ENCODE peak calls at places on chromosomes 2 and 18, in four cellular contexts. Y, Z, S and W are unnamed samples.

GRCh38 chr2:235851841-235852527 is 316.2 kb downstream of the GBX2 start:
- DNase-seq in Y (no peak), S (peak; percentile 28), Z (no peak), W (no peak)

GRCh38 chr2:89833116-89833779 is 1141.8 kb downstream of the RPIA start:
- DNase-seq in Z (no peak), Y (no peak), S (peak; percentile 6), W (no peak)

GRCh38 chr18:70200286-70200685 is 5.2 kb downstream of the RTTN start:
- DNase-seq in S (no peak), Y (no peak), Z (no peak), W (no peak)

GRCh38 chr2:109279243-109279860 is 150.3 kb downstream of the SH3RF3 start:
- DNase-seq in Z (peak; percentile 80), S (peak; percentile 47), Y (peak; percentile 46), W (peak; percentile 8)

GRCh38 chr18:28338316-28338715 is 161.4 kb upstream of the CDH2 start:
- DNase-seq in S (no peak), Z (no peak), Y (no peak), W (no peak)

GRCh38 chr2:219161097-219161496 is 482 bp upstream of the NHEJ1 start:
- DNase-seq in S (no peak), Z (no peak), Y (no peak), W (no peak)

GRCh38 chr18:49678440-49678839 is 116.6 kb downstream of the LIPG start:
- DNase-seq in Y (no peak), S (no peak), Z (no peak), W (no peak)

GRCh38 chr2:71997843-71998242 is 149.8 kb downstream of the CYP26B1 start:
- DNase-seq in Z (no peak), S (no peak), Y (no peak), W (no peak)

GRCh38 chr2:56244911-56245530 is 61.2 kb downstream of the CCDC85A start:
- DNase-seq in Y (peak; percentile 60), S (no peak), Z (peak; percentile 34), W (no peak)

GRCh38 chr2:197838036-197838435 is 33.6 kb downstream of the PLCL1 start:
- DNase-seq in Y (peak; percentile 26), S (no peak), Z (peak; percentile 64), W (no peak)

GRCh38 chr2:795245-796041 is 118.2 kb upstream of the TMEM18 start:
- DNase-seq in Y (no peak), S (no peak), Z (no peak), W (no peak)

GRCh38 chr18:70523035-70523797 is 234.4 kb downstream of the SOCS6 start:
- DNase-seq in Y (no peak), S (no peak), Z (no peak), W (no peak)

GRCh38 chr18:46946656-46947282 is 29.4 kb downstream of the KATNAL2 start:
- DNase-seq in S (peak; percentile 98), Z (peak; percentile 79), Y (peak; percentile 84), W (peak; percentile 81)

GRCh38 chr18:67417864-67418523 is 98.5 kb downstream of the DSEL start:
- DNase-seq in S (no peak), Z (peak; percentile 87), Y (peak; percentile 37), W (no peak)

GRCh38 chr2:118059919-118060478 is 28.3 kb upstream of the INSIG2 start:
- DNase-seq in S (no peak), Z (peak; percentile 79), Y (peak; percentile 100), W (no peak)

GRCh38 chr2:14756981-14757657 is 124.6 kb downstream of the LRATD1 start:
- DNase-seq in Z (peak; percentile 81), S (no peak), Y (peak; percentile 98), W (no peak)

GRCh38 chr2:105487142-105488069 is 88.6 kb upstream of the FHL2 start:
- DNase-seq in Y (peak; percentile 97), S (no peak), Z (peak; percentile 89), W (no peak)

GRCh38 chr2:187499941-187500532 is 52.0 kb upstream of the CALCRL start:
- DNase-seq in Z (peak; percentile 70), Y (peak; percentile 19), S (peak; percentile 78), W (peak; percentile 43)

GRCh38 chr2:177710003-177710411 is 317.4 kb downstream of the AGPS start:
- DNase-seq in Y (no peak), S (no peak), Z (no peak), W (no peak)

GRCh38 chr18:78703297-78703696 is 276.3 kb upstream of the SALL3 start:
- DNase-seq in Y (no peak), S (peak; percentile 6), Z (no peak), W (no peak)

GRCh38 chr2:189549440-189549832 is 31.1 kb downstream of the SLC40A1 start:
- DNase-seq in Z (peak; percentile 67), Y (peak; percentile 61), S (no peak), W (no peak)

GRCh38 chr2:134420920-134421319 is 167.0 kb downstream of the MGAT5 start:
- DNase-seq in Z (no peak), S (no peak), Y (no peak), W (no peak)

GRCh38 chr2:30408961-30409387 is 38.1 kb upstream of the LCLAT1 start:
- DNase-seq in S (no peak), Z (no peak), Y (peak; percentile 84), W (no peak)

GRCh38 chr18:47719096-47719780 is 211.2 kb downstream of the SMAD2 start:
- DNase-seq in Z (no peak), Y (no peak), S (peak; percentile 4), W (no peak)

GRCh38 chr2:84492571-84492970 is 23.7 kb upstream of the DNAH6 start:
- DNase-seq in Y (no peak), Z (no peak), S (peak; percentile 5), W (no peak)

GRCh38 chr18:34632323-34632722 is 77.8 kb upstream of the DTNA start:
- DNase-seq in Y (no peak), Z (no peak), S (no peak), W (no peak)

GRCh38 chr18:47585136-47585535 is 333.7 kb upstream of the SKOR2 start:
- DNase-seq in S (no peak), Z (no peak), Y (no peak), W (no peak)

GRCh38 chr2:62398295-62398855 is 107.6 kb downstream of the TMEM17 start:
- DNase-seq in S (no peak), Y (no peak), Z (no peak), W (no peak)

GRCh38 chr2:136420346-136420745 is 302.4 kb upstream of the CXCR4 start:
- DNase-seq in Y (no peak), Z (no peak), S (no peak), W (no peak)

GRCh38 chr2:136424112-136424511 is 306.2 kb upstream of the CXCR4 start:
- DNase-seq in Z (no peak), S (no peak), Y (no peak), W (no peak)

GRCh38 chr2:136422512-136422911 is 304.6 kb upstream of the CXCR4 start:
- DNase-seq in Y (no peak), Z (no peak), S (no peak), W (no peak)

GRCh38 chr2:136423516-136423996 is 305.6 kb upstream of the CXCR4 start:
- DNase-seq in S (peak; percentile 93), Z (peak; percentile 56), Y (peak; percentile 22), W (peak; percentile 85)
- H3K4me3 ChIP-seq in S (peak overlapping the region; percentile 46), Z (peak overlapping the region; percentile 55), Y (peak overlapping the region; percentile 61), W (peak overlapping the region; percentile 34)

DNA sequence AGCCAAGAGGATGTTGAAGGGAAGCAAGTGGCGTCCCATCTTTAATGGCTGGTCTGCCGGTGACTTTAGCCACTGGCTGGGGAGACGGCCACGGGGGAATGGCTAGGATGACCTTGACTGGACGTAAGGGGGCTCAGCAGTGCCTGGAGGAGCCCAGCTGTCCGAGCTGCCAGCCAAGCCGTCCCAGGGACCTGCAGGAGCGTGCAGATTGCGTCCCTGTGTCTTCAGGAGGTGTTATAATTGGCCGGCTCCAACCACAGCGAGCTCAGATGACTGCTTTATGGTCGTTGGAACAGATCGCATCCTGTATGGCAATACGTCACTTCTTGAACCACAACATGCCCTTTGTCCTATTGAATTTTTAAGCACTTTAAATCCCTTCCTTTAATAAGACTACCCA is 204.6 kb downstream of the EIPR1 start:
- DNase-seq in Z (peak; percentile 8), S (no peak), Y (no peak), W (no peak)
- H3K4me3 ChIP-seq in Z (no peak overlapping the region), S (no peak overlapping the region), Y (no peak overlapping the region), W (no peak overlapping the region)

DNA sequence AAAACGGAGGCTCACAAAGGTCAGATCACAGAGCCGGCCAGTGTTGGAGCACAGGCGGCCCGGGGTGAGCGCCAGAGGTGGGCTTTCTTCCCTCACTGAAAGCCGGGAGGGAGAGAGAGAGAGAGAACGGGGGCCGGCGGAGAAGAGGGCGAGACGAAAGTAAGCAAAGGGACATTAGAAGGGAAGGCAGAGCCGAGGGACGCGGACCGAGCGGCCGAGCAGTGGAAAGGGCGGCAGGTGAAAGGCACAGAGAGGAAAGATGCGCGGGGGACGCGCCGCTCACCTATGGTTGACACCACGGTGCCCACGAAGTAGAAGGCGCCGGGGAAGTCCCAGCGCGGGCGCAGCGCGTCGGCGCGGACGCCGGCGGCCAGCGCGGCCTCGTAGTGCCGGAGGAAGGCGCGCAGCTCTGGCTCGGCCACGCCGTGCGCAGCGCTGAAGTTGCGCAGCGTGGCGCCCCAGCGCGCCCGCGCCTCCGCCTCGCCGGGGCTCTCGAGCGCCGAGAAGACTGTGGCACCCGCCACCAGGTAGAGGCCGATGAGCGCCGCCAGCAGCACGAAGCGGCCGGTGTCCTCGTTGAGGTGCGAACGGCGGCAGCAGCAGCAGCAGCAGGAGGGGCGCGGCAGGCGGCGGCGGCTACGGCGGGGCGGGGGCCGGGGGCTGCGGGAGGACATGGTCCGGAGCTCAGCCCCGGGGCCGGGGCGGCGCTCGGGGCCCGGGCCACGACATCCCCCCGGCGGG is 166.9 kb downstream of the MSH2 start:
- DNase-seq in Y (peak; percentile 12), Z (no peak), S (peak; percentile 57), W (no peak)
- H3K4me3 ChIP-seq in Y (peak overlapping the region; percentile 28), Z (no peak overlapping the region), S (peak overlapping the region; percentile 84), W (peak overlapping the region; percentile 70)

GRCh38 chr2:229273384-229274338 is 2.6 kb upstream of the PID1 start:
- DNase-seq in S (peak; percentile 92), Z (peak; percentile 86), Y (peak; percentile 74), W (peak; percentile 75)
- H3K4me3 ChIP-seq in S (peak overlapping the region; percentile 22), Z (peak overlapping the region; percentile 46), Y (peak overlapping the region; percentile 46), W (no peak overlapping the region)

DNA sequence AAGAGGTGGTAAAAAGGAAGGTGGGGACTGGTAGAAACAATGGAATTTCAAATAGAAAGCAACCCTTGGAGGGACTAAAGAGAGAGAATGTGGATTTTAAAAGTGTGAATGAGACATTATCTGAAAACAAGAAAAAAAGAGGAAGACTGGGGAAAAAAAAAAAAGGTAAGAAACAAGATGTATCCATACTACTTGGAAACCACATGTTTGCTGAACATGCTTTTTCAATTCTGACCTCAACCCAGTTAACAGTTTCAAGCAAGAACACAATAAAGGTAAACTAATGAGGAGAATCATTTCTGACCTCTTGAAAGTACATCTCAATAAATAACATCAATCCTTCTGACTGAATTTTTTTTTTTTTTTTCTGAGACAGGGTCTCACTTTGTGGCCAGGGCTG is 2.6 kb downstream of the FARSB start:
- DNase-seq in Z (no peak), S (no peak), Y (no peak), W (no peak)
- H3K4me3 ChIP-seq in Z (no peak overlapping the region), S (no peak overlapping the region), Y (no peak overlapping the region), W (no peak overlapping the region)

GRCh38 chr2:2686228-2686627 is 355.2 kb upstream of the MYT1L start:
- DNase-seq in Z (no peak), Y (no peak), S (no peak), W (no peak)
- H3K4me3 ChIP-seq in Z (no peak overlapping the region), Y (no peak overlapping the region), S (no peak overlapping the region), W (no peak overlapping the region)

GRCh38 chr2:80303006-80303741 is 1.4 kb downstream of the LRRTM1 start:
- DNase-seq in S (peak; percentile 67), Z (no peak), Y (no peak), W (no peak)
- H3K4me3 ChIP-seq in S (peak overlapping the region; percentile 70), Z (no peak overlapping the region), Y (no peak overlapping the region), W (no peak overlapping the region)